ENCODE peak calls at places on chromosome 7, in ten cellular contexts. U is activated CD8-positive, alpha-beta memory T cell treated with anti-CD3 and anti-CD28 coated beads, Interleukin-2, amount 10 ng/mL, durations not matched to agents 7 days and 5 days; Z is HTR-8/SVneo; H is PC-9; S is posterior cingulate gyrus; E is RCC 7860; D is activated CD4-positive, alpha-beta T cell treated with anti-CD3 and anti-CD28 coated beads, Interleukin-2, amount 50 U/mL, for 48 hours; W is pons; M is T follicular helper cell; P is amygdala. O is an unnamed sample.

GRCh38 chr7:55022618-55022985 is 3.8 kb downstream of the EGFR start:
- DNase-seq in M (no peak), U (no peak), Z (no peak), D (no peak), W (no peak), S (no peak), H (no peak), E (no peak), P (no peak), O (no peak)

GRCh38 chr7:132171130-132171576 is 405.1 kb downstream of the PLXNA4 start:
- DNase-seq in S (no peak), Z (no peak), E (no peak), H (no peak), D (no peak), W (no peak), P (no peak), M (no peak), U (no peak), O (no peak)

GRCh38 chr7:158074896-158075632 is 512.6 kb downstream of the PTPRN2 start:
- DNase-seq in W (no peak), S (no peak), P (no peak), D (no peak), M (no peak), H (no peak), U (no peak), Z (no peak), E (no peak), O (no peak)

GRCh38 chr7:99112097-99112496 is 31.8 kb downstream of the SMURF1 start:
- DNase-seq in D (no peak), M (no peak), P (no peak), U (no peak), H (peak), E (no peak), S (no peak), W (no peak), Z (no peak), O (no peak)

GRCh38 chr7:16891338-16891737 is 9.6 kb upstream of the AGR3 start:
- DNase-seq in Z (peak), W (peak), D (peak), P (no peak), M (no peak), E (no peak), H (peak), S (no peak), U (peak), O (no peak)

GRCh38 chr7:8200717-8201116 is 61.2 kb downstream of the ICA1 start:
- DNase-seq in H (no peak), W (no peak), U (no peak), M (no peak), S (no peak), P (no peak), E (no peak), D (no peak), Z (no peak), O (no peak)

GRCh38 chr7:100516135-100516812 is 22.7 kb upstream of the AGFG2 start:
- DNase-seq in S (no peak), M (peak), D (no peak), Z (peak), W (no peak), E (peak), H (peak), P (no peak), U (peak), O (peak)

GRCh38 chr7:143492043-143492471 is 14.4 kb downstream of the TAS2R41 start:
- DNase-seq in H (peak), U (no peak), P (no peak), M (no peak), W (no peak), Z (peak), E (no peak), S (no peak), D (no peak), O (no peak)